ENCODE peak calls at places on chromosomes 11 and 22, in six cellular contexts. V is left colon; S is right lobe of liver; U is tibial artery; W is Calu3; F is stimulated activated CD8-positive, alpha-beta memory T cell treated with anti-CD3 and anti-CD28 coated beads, Interleukin-15, amount 100 ng/mL, for 1 hour. Z is an unnamed sample.

GRCh38 chr11:114185436-114185835 is 110.8 kb upstream of the NNMT start:
- DNase-seq in U (no peak), F (no peak), V (no peak), W (no peak), S (no peak), Z (no peak)

GRCh38 chr22:19810381-19811141 is 44.1 kb downstream of the GNB1L start:
- DNase-seq in F (no peak), U (peak), V (no peak), S (peak), W (no peak), Z (no peak)

GRCh38 chr11:34150494-34151151 is 45.2 kb downstream of the NAT10 start:
- DNase-seq in U (no peak), W (no peak), S (no peak), F (no peak), V (no peak), Z (no peak)

GRCh38 chr11:29446132-29446531 is 570.7 kb downstream of the KCNA4 start:
- DNase-seq in F (no peak), U (no peak), S (no peak), W (no peak), V (no peak), Z (no peak)

GRCh38 chr11:76781861-76782500 is 1.2 kb upstream of the TSKU start:
- DNase-seq in V (no peak), S (peak), W (no peak), F (no peak), U (no peak), Z (no peak)

GRCh38 chr11:119149371-119150275 is 771 bp downstream of the ABCG4 start:
- DNase-seq in F (no peak), V (no peak), S (no peak), W (no peak), U (no peak), Z (no peak)

GRCh38 chr11:45385423-45385822 is 99.3 kb upstream of the SYT13 start:
- DNase-seq in V (no peak), F (no peak), S (no peak), U (no peak), W (no peak), Z (no peak)

GRCh38 chr11:128559496-128560103 is 27.8 kb downstream of the ETS1 start:
- DNase-seq in U (no peak), W (no peak), S (no peak), F (no peak), V (no peak), Z (no peak)

GRCh38 chr22:33481550-33481949 is 423.4 kb upstream of the SYN3 start:
- DNase-seq in W (no peak), V (no peak), S (no peak), F (no peak), U (no peak), Z (no peak)

GRCh38 chr22:35369996-35370395 is 10.9 kb upstream of the HMOX1 start:
- DNase-seq in S (no peak), U (no peak), V (no peak), F (no peak), W (no peak), Z (no peak)

GRCh38 chr11:11416917-11417316 is 63.9 kb upstream of the CSNK2A3 start:
- DNase-seq in U (no peak), F (no peak), V (no peak), S (no peak), W (no peak), Z (peak)

GRCh38 chr11:131868769-131869482 is 498.5 kb downstream of the NTM start:
- DNase-seq in S (no peak), W (no peak), V (no peak), F (no peak), U (no peak), Z (no peak)

GRCh38 chr11:118901494-118902335 is 18.0 kb downstream of the CXCR5 start:
- DNase-seq in V (no peak), F (no peak), W (no peak), U (peak), S (no peak), Z (no peak)

GRCh38 chr22:46117206-46118199 is 32.8 kb upstream of the PPARA start:
- DNase-seq in U (no peak), W (no peak), F (no peak), S (no peak), V (no peak), Z (no peak)

GRCh38 chr11:104830080-104830479 is 68.2 kb downstream of the CASP12 start:
- DNase-seq in W (peak), V (no peak), F (no peak), U (no peak), S (no peak), Z (no peak)

GRCh38 chr11:11972148-11972547 is 36.3 kb downstream of the DKK3 start:
- DNase-seq in V (no peak), F (no peak), S (no peak), W (no peak), U (no peak), Z (no peak)

GRCh38 chr11:134519788-134520187 is 107.7 kb upstream of the B3GAT1 start:
- DNase-seq in U (no peak), V (no peak), S (peak), W (no peak), F (no peak), Z (no peak)

GRCh38 chr11:46718155-46719019 is 626 bp upstream of the F2 start:
- DNase-seq in V (peak), F (no peak), W (peak), U (no peak), S (peak), Z (peak)

GRCh38 chr22:23518381-23519187 is 61.5 kb downstream of the IGLL1 start:
- DNase-seq in W (no peak), V (no peak), F (no peak), S (peak), U (no peak), Z (no peak)

GRCh38 chr22:44161673-44162072 is 19.1 kb upstream of the PARVG start:
- DNase-seq in U (no peak), S (no peak), W (no peak), F (no peak), V (no peak), Z (no peak)

GRCh38 chr22:21104126-21104691 is 58.5 kb downstream of the LRRC74B start:
- DNase-seq in U (no peak), V (no peak), W (no peak), F (no peak), S (no peak), Z (no peak)

GRCh38 chr11:126949066-126949945 is 51.3 kb downstream of the KIRREL3 start:
- DNase-seq in W (no peak), F (no peak), S (no peak), V (no peak), U (no peak), Z (peak)

GRCh38 chr22:35957589-35957988 is 71.0 kb downstream of the RBFOX2 start:
- DNase-seq in U (no peak), V (no peak), W (no peak), F (no peak), S (no peak), Z (no peak)

GRCh38 chr11:60310407-60310998 is 16.6 kb upstream of the MS4A6E start:
- DNase-seq in U (peak), W (no peak), S (no peak), F (no peak), V (no peak), Z (no peak)